ENCODE peak calls at places on chromosomes 3 and 15, in five cellular contexts. J is ELR; P is activated T-helper 9 cell treated with anti-CD3 and anti-CD28 coated beads, Interleukin-2, amount 50 U/mL, for 16 hours; F is fibroblast of the conjunctiva; K is NCI-H1105 treated with DMSO at 0.1 percent for 48 hours. O is an unnamed sample.

GRCh38 chr3:140288575-140288974 is 353.6 kb downstream of the CLSTN2 start:
- DNase-seq in J (no peak), P (no peak), F (no peak), K (no peak), O (peak)

GRCh38 chr3:58336135-58336882 is 3.6 kb downstream of the PXK start:
- DNase-seq in J (peak), P (no peak), F (peak), K (no peak), O (no peak)

GRCh38 chr3:106119691-106120090 is 250.9 kb upstream of the CBLB start:
- DNase-seq in J (peak), P (no peak), F (no peak), K (no peak), O (no peak)

GRCh38 chr3:126998728-126999127 is 15.8 kb downstream of the PLXNA1 start:
- DNase-seq in J (no peak), P (no peak), F (no peak), K (peak), O (no peak)

GRCh38 chr3:171049831-171050444 is 23.4 kb upstream of the SLC2A2 start:
- DNase-seq in J (peak), P (peak), F (peak), K (peak), O (no peak)

GRCh38 chr15:83398591-83398990 is 48.5 kb upstream of the SH3GL3 start:
- DNase-seq in J (peak), P (no peak), F (no peak), K (no peak), O (peak)

GRCh38 chr3:37949866-37950265 is 40.7 kb upstream of the VILL start:
- DNase-seq in J (no peak), P (no peak), F (no peak), K (no peak), O (no peak)

GRCh38 chr3:15903776-15904720 is 106.3 kb upstream of the ANKRD28 start:
- DNase-seq in J (no peak), P (no peak), F (peak), K (no peak), O (no peak)

GRCh38 chr15:85691350-85692240 is 103.1 kb downstream of the KLHL25 start:
- DNase-seq in J (no peak), P (no peak), F (no peak), K (no peak), O (no peak)

GRCh38 chr3:194023501-194024280 is 112.3 kb upstream of the HES1 start:
- DNase-seq in J (no peak), P (no peak), F (no peak), K (peak), O (no peak)

GRCh38 chr15:39127925-39128617 is 452.8 kb upstream of the THBS1 start:
- DNase-seq in J (peak), P (no peak), F (no peak), K (peak), O (peak)

GRCh38 chr15:52788099-52788986 is 1.8 kb downstream of the ONECUT1 start:
- DNase-seq in J (no peak), P (no peak), F (no peak), K (no peak), O (no peak)

GRCh38 chr3:193554790-193555189 is at the start of gene ATP13A4:
- DNase-seq in J (no peak), P (no peak), F (no peak), K (no peak), O (no peak)

GRCh38 chr15:68552773-68553172 is 26.0 kb upstream of the CORO2B start:
- DNase-seq in J (peak), P (no peak), F (no peak), K (no peak), O (no peak)

GRCh38 chr3:143975549-143976152 is 4.0 kb downstream of the DIPK2A start:
- DNase-seq in J (peak), P (no peak), F (peak), K (peak), O (peak)

GRCh38 chr3:158264894-158265293 is 155.0 kb downstream of the RSRC1 start:
- DNase-seq in J (no peak), P (no peak), F (no peak), K (no peak), O (no peak)

GRCh38 chr15:60809375-60809774 is 330.4 kb upstream of the ICE2 start:
- DNase-seq in J (no peak), P (no peak), F (no peak), K (no peak), O (no peak)

GRCh38 chr3:141050913-141051632 is at the start of gene SPSB4:
- DNase-seq in J (peak), P (no peak), F (no peak), K (peak), O (peak)

GRCh38 chr15:90915808-90916440 is 12.8 kb downstream of the MAN2A2 start:
- DNase-seq in J (no peak), P (no peak), F (no peak), K (no peak), O (no peak)

GRCh38 chr15:62495670-62496328 is 330.7 kb upstream of the C2CD4B start:
- DNase-seq in J (peak), P (no peak), F (no peak), K (peak), O (peak)

GRCh38 chr3:31918179-31919165 is 62.6 kb downstream of the OSBPL10 start:
- DNase-seq in J (peak), P (no peak), F (no peak), K (no peak), O (no peak)

GRCh38 chr3:151918253-151919029 is 45.0 kb downstream of the SUCNR1 start:
- DNase-seq in J (peak), P (no peak), F (peak), K (peak), O (no peak)

GRCh38 chr15:74889390-74889881 is 406 bp upstream of the MPI start:
- DNase-seq in J (peak), P (no peak), F (no peak), K (peak), O (no peak)

GRCh38 chr3:41267975-41268640 is 68.8 kb downstream of the CTNNB1 start:
- DNase-seq in J (peak), P (no peak), F (peak), K (no peak), O (peak)

GRCh38 chr15:64536244-64536836 is 76.0 kb downstream of the ZNF609 start:
- DNase-seq in J (peak), P (no peak), F (peak), K (no peak), O (peak)

GRCh38 chr3:120983321-120983665 is 75.3 kb downstream of the STXBP5L start:
- DNase-seq in J (no peak), P (no peak), F (no peak), K (no peak), O (no peak)

GRCh38 chr3:78258798-78259197 is 1218.9 kb downstream of the ROBO2 start:
- DNase-seq in J (no peak), P (no peak), F (peak), K (no peak), O (peak)

GRCh38 chr15:58731756-58732535 is 17.6 kb downstream of the ADAM10 start:
- DNase-seq in J (peak), P (no peak), F (no peak), K (no peak), O (no peak)

GRCh38 chr3:146817705-146818104 is 212.6 kb upstream of the PLSCR5 start:
- DNase-seq in J (peak), P (no peak), F (peak), K (peak), O (no peak)

GRCh38 chr15:89458440-89458839 is 37.9 kb downstream of the RHCG start:
- DNase-seq in J (peak), P (no peak), F (no peak), K (no peak), O (no peak)

GRCh38 chr3:151864423-151865101 is 8.9 kb upstream of the SUCNR1 start:
- DNase-seq in J (peak), P (no peak), F (peak), K (no peak), O (peak)

GRCh38 chr15:87672309-87672897 is 584.1 kb downstream of the NTRK3 start:
- DNase-seq in J (peak), P (no peak), F (no peak), K (peak), O (no peak)

GRCh38 chr3:78281381-78281780 is 1241.5 kb downstream of the ROBO2 start:
- DNase-seq in J (no peak), P (no peak), F (no peak), K (no peak), O (no peak)

O was measured in retinal pigment epithelial cell.